ENCODE peak calls at places on chromosomes 7 and 10, in eight cellular contexts. One of them, this sample, is unnamed.
A peak's percentile ranks its signal among the peaks of the same experiment; 100 is the strongest.

GRCh38 chr7:598899-599298 is 79.3 kb upstream of the PDGFA start:
- DNase-seq in skeletal muscle cell: no peak
- DNase-seq in ELF-1: no peak
- DNase-seq in NCI-H1105: no peak
- DNase-seq in smooth muscle cell of the brain vasculature: no peak
- DNase-seq in NCI-H2171: no peak
- DNase-seq in effector CD4-positive, alpha-beta T cell: no peak
- DNase-seq in activated CD4-positive, alpha-beta memory T cell treated with anti-CD3 and anti-CD28 coated beads, Interleukin-2, amount 10 ng/mL, durations not matched to agents 7 days and 5 days: no peak
- DNase-seq in this sample: no peak

GRCh38 chr10:132078746-132079345 is 13.1 kb downstream of the JAKMIP3 start:
- DNase-seq in skeletal muscle cell: no peak
- DNase-seq in ELF-1: no peak
- DNase-seq in NCI-H1105: no peak
- DNase-seq in smooth muscle cell of the brain vasculature: no peak
- DNase-seq in NCI-H2171: no peak
- DNase-seq in effector CD4-positive, alpha-beta T cell: no peak
- DNase-seq in activated CD4-positive, alpha-beta memory T cell treated with anti-CD3 and anti-CD28 coated beads, Interleukin-2, amount 10 ng/mL, durations not matched to agents 7 days and 5 days: no peak
- DNase-seq in this sample: peak; percentile 36

GRCh38 chr7:98314469-98314868 is 33.0 kb downstream of the BRI3 start:
- DNase-seq in skeletal muscle cell: no peak
- DNase-seq in ELF-1: no peak
- DNase-seq in NCI-H1105: no peak
- DNase-seq in smooth muscle cell of the brain vasculature: no peak
- DNase-seq in NCI-H2171: no peak
- DNase-seq in effector CD4-positive, alpha-beta T cell: no peak
- DNase-seq in activated CD4-positive, alpha-beta memory T cell treated with anti-CD3 and anti-CD28 coated beads, Interleukin-2, amount 10 ng/mL, durations not matched to agents 7 days and 5 days: no peak
- DNase-seq in this sample: no peak

GRCh38 chr10:29271877-29272276 is 17.0 kb upstream of the LYZL1 start:
- DNase-seq in skeletal muscle cell: no peak
- DNase-seq in ELF-1: no peak
- DNase-seq in NCI-H1105: no peak
- DNase-seq in smooth muscle cell of the brain vasculature: no peak
- DNase-seq in NCI-H2171: no peak
- DNase-seq in effector CD4-positive, alpha-beta T cell: no peak
- DNase-seq in activated CD4-positive, alpha-beta memory T cell treated with anti-CD3 and anti-CD28 coated beads, Interleukin-2, amount 10 ng/mL, durations not matched to agents 7 days and 5 days: no peak
- DNase-seq in this sample: no peak

GRCh38 chr10:24723386-24723787 is 300 bp downstream of the ARHGAP21 start:
- DNase-seq in skeletal muscle cell: no peak
- DNase-seq in ELF-1: no peak
- DNase-seq in NCI-H1105: no peak
- DNase-seq in smooth muscle cell of the brain vasculature: no peak
- DNase-seq in NCI-H2171: no peak
- DNase-seq in effector CD4-positive, alpha-beta T cell: no peak
- DNase-seq in activated CD4-positive, alpha-beta memory T cell treated with anti-CD3 and anti-CD28 coated beads, Interleukin-2, amount 10 ng/mL, durations not matched to agents 7 days and 5 days: peak; percentile 35
- DNase-seq in this sample: no peak

GRCh38 chr7:22633286-22633953 is 93.6 kb upstream of the IL6 start:
- DNase-seq in skeletal muscle cell: no peak
- DNase-seq in ELF-1: no peak
- DNase-seq in NCI-H1105: no peak
- DNase-seq in smooth muscle cell of the brain vasculature: no peak
- DNase-seq in NCI-H2171: no peak
- DNase-seq in effector CD4-positive, alpha-beta T cell: no peak
- DNase-seq in activated CD4-positive, alpha-beta memory T cell treated with anti-CD3 and anti-CD28 coated beads, Interleukin-2, amount 10 ng/mL, durations not matched to agents 7 days and 5 days: no peak
- DNase-seq in this sample: no peak

GRCh38 chr10:77286851-77287250 is 350.8 kb downstream of the KCNMA1 start:
- DNase-seq in skeletal muscle cell: no peak
- DNase-seq in ELF-1: no peak
- DNase-seq in NCI-H1105: no peak
- DNase-seq in smooth muscle cell of the brain vasculature: peak; percentile 40
- DNase-seq in NCI-H2171: no peak
- DNase-seq in effector CD4-positive, alpha-beta T cell: no peak
- DNase-seq in activated CD4-positive, alpha-beta memory T cell treated with anti-CD3 and anti-CD28 coated beads, Interleukin-2, amount 10 ng/mL, durations not matched to agents 7 days and 5 days: no peak
- DNase-seq in this sample: no peak

GRCh38 chr10:47082055-47082784 is 171.0 kb downstream of the PTPN20 start:
- DNase-seq in skeletal muscle cell: no peak
- DNase-seq in ELF-1: no peak
- DNase-seq in NCI-H1105: no peak
- DNase-seq in smooth muscle cell of the brain vasculature: no peak
- DNase-seq in NCI-H2171: no peak
- DNase-seq in effector CD4-positive, alpha-beta T cell: no peak
- DNase-seq in activated CD4-positive, alpha-beta memory T cell treated with anti-CD3 and anti-CD28 coated beads, Interleukin-2, amount 10 ng/mL, durations not matched to agents 7 days and 5 days: no peak
- DNase-seq in this sample: no peak

GRCh38 chr7:99679032-99679399 is 780 bp downstream of the CYP3A5 start:
- DNase-seq in skeletal muscle cell: no peak
- DNase-seq in ELF-1: peak; percentile 20
- DNase-seq in NCI-H1105: no peak
- DNase-seq in smooth muscle cell of the brain vasculature: no peak
- DNase-seq in NCI-H2171: no peak
- DNase-seq in effector CD4-positive, alpha-beta T cell: no peak
- DNase-seq in activated CD4-positive, alpha-beta memory T cell treated with anti-CD3 and anti-CD28 coated beads, Interleukin-2, amount 10 ng/mL, durations not matched to agents 7 days and 5 days: no peak
- DNase-seq in this sample: no peak

GRCh38 chr10:74825371-74826141 is 844 bp upstream of the KAT6B start:
- DNase-seq in skeletal muscle cell: peak; percentile 12
- DNase-seq in ELF-1: peak; percentile 71
- DNase-seq in NCI-H1105: no peak
- DNase-seq in smooth muscle cell of the brain vasculature: peak; percentile 17
- DNase-seq in NCI-H2171: peak; percentile 18
- DNase-seq in effector CD4-positive, alpha-beta T cell: peak; percentile 40
- DNase-seq in activated CD4-positive, alpha-beta memory T cell treated with anti-CD3 and anti-CD28 coated beads, Interleukin-2, amount 10 ng/mL, durations not matched to agents 7 days and 5 days: peak; percentile 58
- DNase-seq in this sample: peak; percentile 78

GRCh38 chr7:10412426-10413019 is 561.1 kb upstream of the PHF14 start:
- DNase-seq in skeletal muscle cell: no peak
- DNase-seq in ELF-1: no peak
- DNase-seq in NCI-H1105: peak; percentile 15
- DNase-seq in smooth muscle cell of the brain vasculature: peak; percentile 10
- DNase-seq in NCI-H2171: peak; percentile 38
- DNase-seq in effector CD4-positive, alpha-beta T cell: no peak
- DNase-seq in activated CD4-positive, alpha-beta memory T cell treated with anti-CD3 and anti-CD28 coated beads, Interleukin-2, amount 10 ng/mL, durations not matched to agents 7 days and 5 days: no peak
- DNase-seq in this sample: no peak

GRCh38 chr7:92810242-92810611 is 26.1 kb downstream of the CDK6 start:
- DNase-seq in skeletal muscle cell: no peak
- DNase-seq in ELF-1: no peak
- DNase-seq in NCI-H1105: no peak
- DNase-seq in smooth muscle cell of the brain vasculature: no peak
- DNase-seq in NCI-H2171: no peak
- DNase-seq in effector CD4-positive, alpha-beta T cell: no peak
- DNase-seq in activated CD4-positive, alpha-beta memory T cell treated with anti-CD3 and anti-CD28 coated beads, Interleukin-2, amount 10 ng/mL, durations not matched to agents 7 days and 5 days: no peak
- DNase-seq in this sample: no peak

GRCh38 chr10:71225291-71226058 is 13.1 kb downstream of the UNC5B start:
- DNase-seq in skeletal muscle cell: no peak
- DNase-seq in ELF-1: no peak
- DNase-seq in NCI-H1105: no peak
- DNase-seq in smooth muscle cell of the brain vasculature: no peak
- DNase-seq in NCI-H2171: no peak
- DNase-seq in effector CD4-positive, alpha-beta T cell: no peak
- DNase-seq in activated CD4-positive, alpha-beta memory T cell treated with anti-CD3 and anti-CD28 coated beads, Interleukin-2, amount 10 ng/mL, durations not matched to agents 7 days and 5 days: no peak
- DNase-seq in this sample: peak; percentile 46

GRCh38 chr10:16449454-16449853 is 12.6 kb downstream of the PTER start:
- DNase-seq in skeletal muscle cell: no peak
- DNase-seq in ELF-1: no peak
- DNase-seq in NCI-H1105: no peak
- DNase-seq in smooth muscle cell of the brain vasculature: no peak
- DNase-seq in NCI-H2171: no peak
- DNase-seq in effector CD4-positive, alpha-beta T cell: no peak
- DNase-seq in activated CD4-positive, alpha-beta memory T cell treated with anti-CD3 and anti-CD28 coated beads, Interleukin-2, amount 10 ng/mL, durations not matched to agents 7 days and 5 days: no peak
- DNase-seq in this sample: no peak

GRCh38 chr10:26642896-26643653 is 54.4 kb upstream of the PDSS1 start:
- DNase-seq in skeletal muscle cell: no peak
- DNase-seq in ELF-1: no peak
- DNase-seq in NCI-H1105: no peak
- DNase-seq in smooth muscle cell of the brain vasculature: no peak
- DNase-seq in NCI-H2171: no peak
- DNase-seq in effector CD4-positive, alpha-beta T cell: no peak
- DNase-seq in activated CD4-positive, alpha-beta memory T cell treated with anti-CD3 and anti-CD28 coated beads, Interleukin-2, amount 10 ng/mL, durations not matched to agents 7 days and 5 days: no peak
- DNase-seq in this sample: no peak

GRCh38 chr10:102738692-102739121 is 5.0 kb upstream of the WBP1L start:
- DNase-seq in skeletal muscle cell: no peak
- DNase-seq in ELF-1: no peak
- DNase-seq in NCI-H1105: no peak
- DNase-seq in smooth muscle cell of the brain vasculature: no peak
- DNase-seq in NCI-H2171: no peak
- DNase-seq in effector CD4-positive, alpha-beta T cell: no peak
- DNase-seq in activated CD4-positive, alpha-beta memory T cell treated with anti-CD3 and anti-CD28 coated beads, Interleukin-2, amount 10 ng/mL, durations not matched to agents 7 days and 5 days: no peak
- DNase-seq in this sample: no peak

GRCh38 chr10:81953420-81953819 is 78.4 kb downstream of the NRG3 start:
- DNase-seq in skeletal muscle cell: no peak
- DNase-seq in ELF-1: no peak
- DNase-seq in NCI-H1105: no peak
- DNase-seq in smooth muscle cell of the brain vasculature: no peak
- DNase-seq in NCI-H2171: no peak
- DNase-seq in effector CD4-positive, alpha-beta T cell: no peak
- DNase-seq in activated CD4-positive, alpha-beta memory T cell treated with anti-CD3 and anti-CD28 coated beads, Interleukin-2, amount 10 ng/mL, durations not matched to agents 7 days and 5 days: no peak
- DNase-seq in this sample: no peak

GRCh38 chr10:120477723-120478270 is 20.8 kb downstream of the PLPP4 start:
- DNase-seq in skeletal muscle cell: no peak
- DNase-seq in ELF-1: no peak
- DNase-seq in NCI-H1105: no peak
- DNase-seq in smooth muscle cell of the brain vasculature: no peak
- DNase-seq in NCI-H2171: no peak
- DNase-seq in effector CD4-positive, alpha-beta T cell: no peak
- DNase-seq in activated CD4-positive, alpha-beta memory T cell treated with anti-CD3 and anti-CD28 coated beads, Interleukin-2, amount 10 ng/mL, durations not matched to agents 7 days and 5 days: no peak
- DNase-seq in this sample: no peak

GRCh38 chr10:96090463-96090800 is 39.7 kb upstream of the ZNF518A start:
- DNase-seq in skeletal muscle cell: no peak
- DNase-seq in ELF-1: no peak
- DNase-seq in NCI-H1105: no peak
- DNase-seq in smooth muscle cell of the brain vasculature: no peak
- DNase-seq in NCI-H2171: no peak
- DNase-seq in effector CD4-positive, alpha-beta T cell: no peak
- DNase-seq in activated CD4-positive, alpha-beta memory T cell treated with anti-CD3 and anti-CD28 coated beads, Interleukin-2, amount 10 ng/mL, durations not matched to agents 7 days and 5 days: no peak
- DNase-seq in this sample: no peak

GRCh38 chr7:142808802-142809583 is 38.2 kb downstream of the PRSS2 start:
- DNase-seq in skeletal muscle cell: no peak
- DNase-seq in ELF-1: no peak
- DNase-seq in NCI-H1105: no peak
- DNase-seq in smooth muscle cell of the brain vasculature: no peak
- DNase-seq in NCI-H2171: no peak
- DNase-seq in effector CD4-positive, alpha-beta T cell: peak; percentile 94
- DNase-seq in activated CD4-positive, alpha-beta memory T cell treated with anti-CD3 and anti-CD28 coated beads, Interleukin-2, amount 10 ng/mL, durations not matched to agents 7 days and 5 days: peak; percentile 97
- DNase-seq in this sample: peak; percentile 62

GRCh38 chr10:80409121-80409520 is 770 bp downstream of the PRXL2A start:
- DNase-seq in skeletal muscle cell: no peak
- DNase-seq in ELF-1: peak; percentile 74
- DNase-seq in NCI-H1105: no peak
- DNase-seq in smooth muscle cell of the brain vasculature: no peak
- DNase-seq in NCI-H2171: no peak
- DNase-seq in effector CD4-positive, alpha-beta T cell: no peak
- DNase-seq in activated CD4-positive, alpha-beta memory T cell treated with anti-CD3 and anti-CD28 coated beads, Interleukin-2, amount 10 ng/mL, durations not matched to agents 7 days and 5 days: no peak
- DNase-seq in this sample: peak; percentile 74

GRCh38 chr10:95447733-95448132 is 113.4 kb downstream of the SORBS1 start:
- DNase-seq in skeletal muscle cell: no peak
- DNase-seq in ELF-1: no peak
- DNase-seq in NCI-H1105: no peak
- DNase-seq in smooth muscle cell of the brain vasculature: no peak
- DNase-seq in NCI-H2171: no peak
- DNase-seq in effector CD4-positive, alpha-beta T cell: no peak
- DNase-seq in activated CD4-positive, alpha-beta memory T cell treated with anti-CD3 and anti-CD28 coated beads, Interleukin-2, amount 10 ng/mL, durations not matched to agents 7 days and 5 days: no peak
- DNase-seq in this sample: no peak

GRCh38 chr7:4745971-4746919 is 29.2 kb upstream of the AP5Z1 start:
- DNase-seq in skeletal muscle cell: no peak
- DNase-seq in ELF-1: no peak
- DNase-seq in NCI-H1105: no peak
- DNase-seq in smooth muscle cell of the brain vasculature: peak; percentile 45
- DNase-seq in NCI-H2171: no peak
- DNase-seq in effector CD4-positive, alpha-beta T cell: no peak
- DNase-seq in activated CD4-positive, alpha-beta memory T cell treated with anti-CD3 and anti-CD28 coated beads, Interleukin-2, amount 10 ng/mL, durations not matched to agents 7 days and 5 days: peak; percentile 50
- DNase-seq in this sample: no peak

GRCh38 chr7:105219771-105220160 is 169.0 kb downstream of the SRPK2 start:
- DNase-seq in skeletal muscle cell: no peak
- DNase-seq in ELF-1: no peak
- DNase-seq in NCI-H1105: no peak
- DNase-seq in smooth muscle cell of the brain vasculature: no peak
- DNase-seq in NCI-H2171: no peak
- DNase-seq in effector CD4-positive, alpha-beta T cell: no peak
- DNase-seq in activated CD4-positive, alpha-beta memory T cell treated with anti-CD3 and anti-CD28 coated beads, Interleukin-2, amount 10 ng/mL, durations not matched to agents 7 days and 5 days: no peak
- DNase-seq in this sample: no peak

GRCh38 chr7:50869108-50869716 is 86.5 kb upstream of the GRB10 start:
- DNase-seq in skeletal muscle cell: peak; percentile 64
- DNase-seq in ELF-1: no peak
- DNase-seq in NCI-H1105: no peak
- DNase-seq in smooth muscle cell of the brain vasculature: peak; percentile 12
- DNase-seq in NCI-H2171: no peak
- DNase-seq in effector CD4-positive, alpha-beta T cell: no peak
- DNase-seq in activated CD4-positive, alpha-beta memory T cell treated with anti-CD3 and anti-CD28 coated beads, Interleukin-2, amount 10 ng/mL, durations not matched to agents 7 days and 5 days: no peak
- DNase-seq in this sample: no peak

GRCh38 chr7:6242561-6242960 is 29.9 kb downstream of the CYTH3 start:
- DNase-seq in skeletal muscle cell: no peak
- DNase-seq in ELF-1: no peak
- DNase-seq in NCI-H1105: no peak
- DNase-seq in smooth muscle cell of the brain vasculature: no peak
- DNase-seq in NCI-H2171: no peak
- DNase-seq in effector CD4-positive, alpha-beta T cell: no peak
- DNase-seq in activated CD4-positive, alpha-beta memory T cell treated with anti-CD3 and anti-CD28 coated beads, Interleukin-2, amount 10 ng/mL, durations not matched to agents 7 days and 5 days: no peak
- DNase-seq in this sample: no peak

GRCh38 chr10:99870051-99870730 is 87.8 kb downstream of the ABCC2 start:
- DNase-seq in skeletal muscle cell: no peak
- DNase-seq in ELF-1: no peak
- DNase-seq in NCI-H1105: no peak
- DNase-seq in smooth muscle cell of the brain vasculature: no peak
- DNase-seq in NCI-H2171: no peak
- DNase-seq in effector CD4-positive, alpha-beta T cell: no peak
- DNase-seq in activated CD4-positive, alpha-beta memory T cell treated with anti-CD3 and anti-CD28 coated beads, Interleukin-2, amount 10 ng/mL, durations not matched to agents 7 days and 5 days: peak; percentile 41
- DNase-seq in this sample: no peak

This sample was measured in suprapubic skin.